ENCODE peak calls at places on chromosomes 3 and 15, in six cellular contexts. B is thoracic aorta, V is left lung, Y is heart right ventricle, X is adrenal gland, J is tibial artery. N is an unnamed sample.

GRCh38 chr15:62868507-62868906 is 174.0 kb upstream of the TPM1 start:
- DNase-seq in B (no peak), V (no peak), Y (no peak), X (no peak), J (no peak), N (no peak)

GRCh38 chr3:38652934-38653333 is 3.4 kb upstream of the SCN5A start:
- DNase-seq in B (no peak), V (no peak), Y (no peak), X (no peak), J (no peak), N (no peak)

GRCh38 chr15:92400980-92401787 is 7.5 kb downstream of the ST8SIA2 start:
- DNase-seq in B (no peak), V (no peak), Y (no peak), X (no peak), J (no peak), N (peak; percentile 68)

GRCh38 chr3:45909542-45909941 is 23.2 kb downstream of the CCR9 start:
- DNase-seq in B (no peak), V (no peak), Y (no peak), X (no peak), J (no peak), N (no peak)

GRCh38 chr3:157441102-157441622 is 4.5 kb downstream of the PTX3 start:
- DNase-seq in B (no peak), V (no peak), Y (no peak), X (no peak), J (no peak), N (no peak)

GRCh38 chr15:35624881-35625280 is 78.9 kb upstream of the DPH6 start:
- DNase-seq in B (peak; percentile 66), V (peak; percentile 37), Y (no peak), X (peak; percentile 41), J (peak; percentile 88), N (peak; percentile 19)

GRCh38 chr15:101031203-101031602 is 112.0 kb downstream of the LRRK1 start:
- DNase-seq in B (no peak), V (peak; percentile 27), Y (peak; percentile 2), X (no peak), J (peak; percentile 28), N (no peak)

GRCh38 chr15:97009036-97009555 is 678.6 kb downstream of the NR2F2 start:
- DNase-seq in B (no peak), V (no peak), Y (no peak), X (no peak), J (no peak), N (no peak)

GRCh38 chr3:160691962-160692361 is 15.0 kb downstream of the ARL14 start:
- DNase-seq in B (no peak), V (no peak), Y (no peak), X (no peak), J (no peak), N (no peak)

DNA sequence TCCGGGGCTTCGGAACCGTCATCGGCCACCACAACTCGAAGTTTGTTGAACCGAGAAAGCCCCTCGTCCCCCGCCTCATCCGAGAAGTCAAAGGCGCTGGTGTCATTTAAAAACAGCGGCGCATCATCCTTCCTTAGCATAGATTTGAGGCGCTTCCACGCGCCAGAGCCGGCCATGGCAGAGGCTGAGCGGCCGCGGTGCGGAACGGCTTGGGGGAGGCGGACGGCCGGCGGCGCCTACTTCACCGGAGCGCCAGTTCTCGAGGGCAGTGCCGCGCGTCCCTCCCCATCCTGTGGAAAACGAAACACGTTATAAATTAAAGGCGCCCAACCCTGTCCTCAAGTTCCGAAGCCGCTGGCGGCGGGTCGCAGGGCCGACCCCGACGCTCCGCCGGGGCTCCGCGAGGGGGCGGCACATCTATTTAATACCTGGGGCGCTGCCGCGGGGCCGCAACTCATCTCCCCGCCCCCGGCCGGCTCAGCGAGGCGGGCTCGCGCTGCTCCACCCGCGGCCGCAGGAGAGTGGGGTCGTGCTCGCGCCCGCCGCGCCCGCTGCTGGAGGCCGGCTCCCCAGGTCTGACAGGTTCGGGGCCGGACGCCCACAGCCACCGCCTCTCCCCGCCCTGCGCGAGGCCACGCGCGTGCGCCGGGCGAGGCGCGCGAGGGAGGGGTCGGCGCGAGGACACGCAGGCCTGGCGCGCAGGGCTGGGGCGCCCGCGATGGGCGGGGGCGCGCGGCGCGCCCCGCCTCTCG is at the start of gene SLC30A4:
- DNase-seq in B (peak; percentile 7), V (peak; percentile 62), Y (peak; percentile 54), X (peak; percentile 67), J (peak; percentile 83), N (peak; percentile 20)
- TF ChIP-seq CTCF in B (peak; percentile 29), V (peak; percentile 18), Y (peak; percentile 19), X (no peak), J (peak; percentile 37), N (peak; percentile 50)

DNA sequence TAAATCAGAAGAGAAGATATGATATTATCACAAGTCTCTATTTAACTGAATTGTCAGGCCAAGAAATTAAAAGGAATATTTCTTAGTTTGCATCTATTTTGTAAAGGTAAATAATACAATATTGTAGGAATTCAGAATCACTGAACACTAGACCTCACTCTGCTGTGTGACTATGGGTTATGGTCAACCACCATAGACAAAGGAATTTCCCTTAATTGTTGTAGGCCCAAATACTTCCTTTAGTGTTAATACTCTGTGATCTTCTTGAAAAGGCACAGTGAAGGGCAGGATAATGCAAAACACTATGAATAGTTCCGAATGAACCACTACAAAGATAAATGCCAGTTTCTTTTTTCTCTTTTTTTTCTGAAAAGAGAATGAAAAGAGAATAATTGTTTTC is 162.3 kb downstream of the TUSC7 start:
- DNase-seq in B (no peak), V (no peak), Y (no peak), X (no peak), J (no peak), N (no peak)
- H3K4me3 ChIP-seq in B (no peak overlapping the region), V (no peak overlapping the region), Y (no peak overlapping the region), X (no peak overlapping the region), J (no peak overlapping the region), N (no peak overlapping the region)

GRCh38 chr15:27097506-27097905 is 126.5 kb downstream of the GABRG3 start:
- DNase-seq in B (no peak), V (no peak), Y (no peak), X (no peak), J (no peak), N (no peak)
- H3K9me3 ChIP-seq in B (no peaks in the 10 kb centered on the region), V (no peaks in the 10 kb centered on the region), Y (no peaks in the 10 kb centered on the region), X (no peaks in the 10 kb centered on the region), J (no peaks in the 10 kb centered on the region), N (no peaks in the 10 kb centered on the region)

GRCh38 chr3:152578769-152579168 is 256.2 kb upstream of the P2RY1 start:
- DNase-seq in B (no peak), V (no peak), Y (no peak), X (no peak), J (no peak), N (no peak)

DNA sequence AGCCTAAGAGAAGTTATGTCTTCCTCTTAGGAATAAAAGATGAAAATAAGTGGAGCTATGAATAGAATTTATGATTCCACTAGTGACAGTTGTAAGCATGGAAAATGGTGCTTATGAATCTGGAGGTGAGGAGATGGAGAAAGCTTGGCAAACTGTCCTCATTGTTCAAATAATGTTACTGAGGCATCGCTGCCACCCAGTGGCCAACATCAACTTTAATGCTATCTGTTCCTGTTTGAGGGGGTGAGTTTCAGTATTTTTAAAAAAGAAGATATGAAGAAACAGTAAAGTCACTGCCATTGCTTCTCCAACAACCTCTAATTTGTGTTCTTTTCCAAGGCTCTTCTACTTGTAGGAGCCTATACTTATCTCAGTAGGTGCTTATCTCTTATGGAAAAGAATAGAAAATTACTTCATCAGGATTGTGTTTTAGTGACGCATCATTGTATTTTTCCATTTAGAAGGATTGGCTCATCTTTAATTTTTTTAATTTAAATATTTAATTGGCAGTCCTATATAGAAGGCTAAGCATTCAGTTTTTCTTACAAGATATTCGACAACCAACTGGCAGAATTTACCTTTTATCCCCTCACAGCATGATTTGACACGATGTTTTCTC is 260.4 kb upstream of the P2RY1 start:
- DNase-seq in B (no peak), V (no peak), Y (peak; percentile 62), X (peak; percentile 57), J (no peak), N (peak; percentile 30)
- TF ChIP-seq CTCF in B (peak; percentile 42), V (peak; percentile 33), Y (peak; percentile 42), X (peak; percentile 38), J (peak; percentile 38), N (peak; percentile 33)

GRCh38 chr3:129864519-129864918 is 29.0 kb downstream of the TMCC1 start:
- DNase-seq in B (no peak), V (no peak), Y (no peak), X (no peak), J (no peak), N (no peak)
- H3K4me3 ChIP-seq in B (no peak overlapping the region), V (no peak overlapping the region), Y (no peak overlapping the region), X (no peak overlapping the region), J (no peak overlapping the region), N (no peak overlapping the region)

GRCh38 chr3:54760226-54760625 is 167.6 kb downstream of the LRTM1 start:
- DNase-seq in B (no peak), V (no peak), Y (no peak), X (no peak), J (no peak), N (no peak)
- H3K9me3 ChIP-seq in B (no peaks in the 10 kb centered on the region), V (no peaks in the 10 kb centered on the region), Y (no peaks in the 10 kb centered on the region), X (no peaks in the 10 kb centered on the region), J (no peaks in the 10 kb centered on the region), N (no peaks in the 10 kb centered on the region)

N was measured in gastrocnemius medialis.